ENCODE peak calls at places on chromosomes 2 and 18, in seven cellular contexts. D is OCI-LY7, G is right lobe of liver, S is left ventricle myocardium inferior, U is thoracic aorta, C is psoas muscle, J is MM.1S. P is an unnamed sample.

GRCh38 chr2:112880081-112880531 is 30.9 kb upstream of the IL37 start:
- DNase-seq in D (peak), G (no peak), S (no peak), U (no peak), C (no peak), J (no peak), P (no peak)

GRCh38 chr2:16218651-16219050 is 278.3 kb downstream of the MYCN start:
- DNase-seq in D (peak), G (peak), S (no peak), U (no peak), C (no peak), J (no peak), P (no peak)

GRCh38 chr2:63055510-63056308 is 5.1 kb downstream of the OTX1 start:
- DNase-seq in D (no peak), G (peak), S (no peak), U (no peak), C (peak), J (no peak), P (no peak)

GRCh38 chr2:10402652-10403215 is 45.4 kb downstream of the ODC1 start:
- DNase-seq in D (no peak), G (peak), S (no peak), U (no peak), C (no peak), J (no peak), P (no peak)

GRCh38 chr2:209383212-209383611 is 40.6 kb upstream of the MAP2 start:
- DNase-seq in D (no peak), G (no peak), S (no peak), U (no peak), C (no peak), J (peak), P (no peak)

GRCh38 chr2:239597216-239597615 is 196.4 kb upstream of the HDAC4 start:
- DNase-seq in D (no peak), G (no peak), S (no peak), U (no peak), C (no peak), J (no peak), P (peak)

GRCh38 chr18:50428531-50429206 is 53.8 kb downstream of the SKA1 start:
- DNase-seq in D (no peak), G (no peak), S (no peak), U (no peak), C (no peak), J (no peak), P (no peak)

GRCh38 chr18:59143441-59143840 is 3.8 kb downstream of the SEC11C start:
- DNase-seq in D (no peak), G (no peak), S (no peak), U (no peak), C (no peak), J (peak), P (no peak)

GRCh38 chr2:156536534-156536933 is 100.4 kb downstream of the GPD2 start:
- DNase-seq in D (no peak), G (no peak), S (no peak), U (no peak), C (no peak), J (no peak), P (no peak)

GRCh38 chr18:54506516-54507261 is 84.4 kb upstream of the DYNAP start:
- DNase-seq in D (peak), G (no peak), S (no peak), U (no peak), C (no peak), J (no peak), P (no peak)

GRCh38 chr2:15724235-15724634 is 132.6 kb downstream of the DDX1 start:
- DNase-seq in D (no peak), G (no peak), S (no peak), U (no peak), C (no peak), J (no peak), P (no peak)

GRCh38 chr18:74645717-74646116 is 48.0 kb downstream of the ZNF407 start:
- DNase-seq in D (no peak), G (no peak), S (no peak), U (no peak), C (no peak), J (no peak), P (no peak)

GRCh38 chr2:30422437-30422805 is 24.6 kb upstream of the LCLAT1 start:
- DNase-seq in D (no peak), G (no peak), S (peak), U (peak), C (no peak), J (no peak), P (peak)

GRCh38 chr18:61336766-61337165 is 3.5 kb downstream of the CDH20 start:
- DNase-seq in D (no peak), G (no peak), S (no peak), U (no peak), C (no peak), J (no peak), P (no peak)

GRCh38 chr18:46281185-46282176 is 177.3 kb downstream of the HAUS1 start:
- DNase-seq in D (peak), G (peak), S (peak), U (no peak), C (peak), J (peak), P (peak)

GRCh38 chr2:143629344-143629743 is 500.1 kb downstream of the ARHGAP15 start:
- DNase-seq in D (no peak), G (no peak), S (no peak), U (no peak), C (no peak), J (no peak), P (no peak)

GRCh38 chr2:168311265-168311925 is 64.0 kb upstream of the STK39 start:
- DNase-seq in D (no peak), G (no peak), S (no peak), U (no peak), C (no peak), J (no peak), P (no peak)

GRCh38 chr2:42089340-42089925 is 41.6 kb downstream of the PKDCC start:
- DNase-seq in D (peak), G (peak), S (peak), U (no peak), C (peak), J (peak), P (peak)

GRCh38 chr2:222613715-222614331 is 42.1 kb downstream of the FARSB start:
- DNase-seq in D (peak), G (no peak), S (no peak), U (no peak), C (no peak), J (peak), P (no peak)

GRCh38 chr2:168403736-168404135 is 52.3 kb upstream of the CERS6 start:
- DNase-seq in D (no peak), G (no peak), S (no peak), U (no peak), C (no peak), J (no peak), P (no peak)

GRCh38 chr2:162073776-162074578 is at the start of gene DPP4:
- DNase-seq in D (no peak), G (peak), S (peak), U (no peak), C (peak), J (peak), P (peak)

DNA sequence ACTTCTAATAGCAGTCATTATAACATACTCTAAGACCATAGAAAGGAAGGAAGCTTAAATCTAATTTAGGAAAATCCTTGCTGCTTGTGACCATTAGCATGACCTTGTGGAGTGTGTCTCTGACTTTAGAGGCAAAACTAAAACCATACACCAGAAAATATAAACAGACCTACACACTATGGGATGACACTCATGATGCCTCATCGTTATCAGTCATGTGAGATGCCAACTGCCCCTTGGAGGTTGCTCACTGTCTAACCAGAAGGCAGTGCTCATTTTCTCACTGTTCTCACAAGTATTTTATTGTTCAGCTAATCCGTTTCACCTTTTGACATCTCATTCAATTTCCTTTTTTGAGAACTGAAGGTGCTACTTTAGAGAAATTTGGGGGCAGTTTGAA is 376.9 kb downstream of the RND3 start:
- DNase-seq in D (no peak), G (no peak), S (no peak), U (no peak), C (no peak), J (no peak), P (no peak)
- H3K4me3 ChIP-seq in D (no peak), G (no peak), S (no peak), U (no peak), C (no peak), J (no peak), P (no peak)

GRCh38 chr18:21799706-21800105 is 59.1 kb downstream of the MIB1 start:
- DNase-seq in D (no peak), G (no peak), S (no peak), U (no peak), C (no peak), J (no peak), P (no peak)
- H3K4me3 ChIP-seq in D (no peak), G (no peak), S (no peak), U (no peak), C (no peak), J (no peak), P (no peak)

GRCh38 chr18:72667932-72668331 is 123.8 kb upstream of the CBLN2 start:
- DNase-seq in D (no peak), G (no peak), S (no peak), U (no peak), C (no peak), J (no peak), P (no peak)
- H3K4me3 ChIP-seq in D (no peak), G (no peak), S (no peak), U (no peak), C (no peak), J (no peak), P (no peak)

DNA sequence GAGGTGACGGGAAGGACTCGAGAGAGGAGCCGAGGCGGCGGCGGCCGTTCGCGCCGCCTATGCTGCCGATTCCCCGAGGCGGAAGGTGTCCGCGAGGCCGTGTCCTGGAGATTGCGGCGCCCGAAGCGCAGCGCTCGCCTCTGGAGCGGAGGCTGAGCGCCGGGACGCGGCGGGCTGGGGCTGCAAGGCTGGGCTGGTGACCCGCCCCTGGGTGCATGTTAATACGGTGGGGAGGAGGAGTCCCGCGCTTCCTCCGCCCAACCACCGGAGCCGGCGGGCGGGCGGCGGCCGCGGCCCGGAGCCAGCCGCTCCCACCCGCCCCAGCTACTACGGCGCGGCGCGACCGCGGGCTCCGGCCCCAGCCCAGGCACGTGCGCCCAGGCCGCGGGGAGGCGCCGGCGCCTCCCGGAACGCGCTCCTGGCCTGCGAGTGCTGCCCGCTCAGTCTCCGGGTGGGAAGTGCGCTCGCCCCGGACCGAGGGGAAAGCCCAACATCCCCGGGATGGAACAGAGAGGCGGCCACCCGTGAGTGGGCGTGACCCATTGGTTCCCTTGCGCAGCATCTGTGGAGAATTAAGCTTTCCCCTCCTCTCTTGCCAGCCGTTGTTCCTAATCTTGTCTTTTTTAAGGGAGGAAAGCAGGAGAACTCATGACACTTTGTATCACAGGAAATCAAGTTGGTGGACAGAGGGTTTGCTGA is at the start of gene DLGAP1:
- DNase-seq in D (no peak), G (peak), S (no peak), U (no peak), C (peak), J (peak), P (peak)
- H3K4me3 ChIP-seq in D (no peak), G (no peak), S (peak), U (peak), C (peak), J (peak), P (peak)